ENCODE peak calls at places on chromosomes 5 and 9, in nine cellular contexts. X is left ventricle myocardium inferior, W is cardiac muscle cell, Q is endodermal cell, N is uterus, E is MM.1S, G is mammary epithelial cell, B is heart right ventricle, R is fibroblast of lung. F is an unnamed sample. For H3K4me1, the result is how much of the 10 kb centered on the place peaks cover.

GRCh38 chr9:83231039-83231438 is 168.1 kb upstream of the RASEF start:
- DNase-seq in W (peak), G (no peak), R (peak), B (no peak), Q (no peak), E (no peak), N (no peak), X (no peak), F (no peak)

GRCh38 chr5:126851441-126852103 is 74.6 kb downstream of the LMNB1 start:
- DNase-seq in X (no peak), B (peak), Q (peak), W (peak), R (no peak), G (no peak), E (no peak), N (no peak), F (no peak)

GRCh38 chr5:42064821-42065220 is 139.7 kb downstream of the FBXO4 start:
- DNase-seq in B (no peak), X (no peak), G (peak), E (no peak), W (no peak), Q (no peak), R (no peak), N (no peak), F (no peak)

GRCh38 chr9:114000063-114000454 is 78.0 kb downstream of the AMBP start:
- DNase-seq in E (no peak), N (no peak), Q (peak), R (no peak), W (no peak), G (no peak), B (no peak), X (no peak), F (peak)

GRCh38 chr9:89497181-89497963 is 541 bp downstream of the SEMA4D start:
- DNase-seq in B (no peak), W (no peak), N (no peak), X (no peak), E (peak), R (no peak), G (no peak), Q (peak), F (no peak)

GRCh38 chr9:13351768-13352386 is 72.4 kb upstream of the MPDZ start:
- DNase-seq in W (peak), Q (no peak), N (no peak), G (peak), E (peak), X (no peak), B (no peak), R (peak), F (no peak)

GRCh38 chr9:91273853-91274552 is 87.7 kb downstream of the AUH start:
- DNase-seq in R (peak), X (no peak), Q (no peak), G (peak), E (peak), B (no peak), N (no peak), W (peak), F (no peak)

GRCh38 chr5:57185301-57185700 is 11.4 kb downstream of the GPBP1 start:
- DNase-seq in N (no peak), W (no peak), Q (no peak), G (no peak), X (no peak), B (no peak), E (no peak), R (no peak), F (no peak)

GRCh38 chr5:6715758-6716633 is 2.8 kb downstream of the TENT4A start:
- DNase-seq in B (no peak), Q (no peak), X (no peak), E (peak), R (no peak), N (no peak), G (no peak), W (no peak), F (no peak)

GRCh38 chr9:35820076-35820475 is 5.2 kb upstream of the HINT2 start:
- DNase-seq in B (no peak), R (peak), G (peak), W (peak), X (no peak), N (no peak), Q (no peak), E (no peak), F (no peak)

GRCh38 chr9:99264070-99264469 is 42.0 kb downstream of the SEC61B start:
- DNase-seq in X (no peak), N (no peak), G (no peak), R (peak), W (peak), B (no peak), E (no peak), Q (peak), F (no peak)

GRCh38 chr5:142013734-142014495 is 1.1 kb upstream of the GNPDA1 start:
- DNase-seq in E (no peak), Q (peak), W (peak), X (peak), G (no peak), B (peak), R (peak), N (peak), F (peak)

GRCh38 chr9:347667-348292 is 133.1 kb downstream of the DOCK8 start:
- DNase-seq in Q (no peak), B (no peak), R (peak), N (no peak), E (no peak), X (no peak), W (peak), G (peak), F (no peak)

GRCh38 chr5:135039526-135040296 is 5.7 kb upstream of the PITX1 start:
- DNase-seq in B (no peak), R (no peak), Q (peak), X (no peak), E (no peak), N (no peak), W (no peak), G (peak), F (no peak)

GRCh38 chr5:1516615-1517601 is 6.9 kb downstream of the LPCAT1 start:
- DNase-seq in G (peak), W (peak), R (peak), Q (peak), B (peak), N (peak), E (no peak), X (peak), F (peak)

GRCh38 chr5:83440826-83441225 is 30.7 kb upstream of the VCAN start:
- DNase-seq in G (peak), N (no peak), R (no peak), W (no peak), X (no peak), E (no peak), B (no peak), Q (no peak), F (no peak)

GRCh38 chr5:115402822-115403577 is 106.5 kb upstream of the CCDC112 start:
- DNase-seq in X (no peak), G (no peak), R (peak), Q (no peak), N (no peak), E (no peak), W (peak), B (no peak), F (no peak)

GRCh38 chr5:117379521-117379920 is 804.9 kb upstream of the SEMA6A start:
- DNase-seq in E (no peak), R (no peak), W (no peak), X (no peak), B (no peak), Q (no peak), N (no peak), G (no peak), F (no peak)

GRCh38 chr5:10538789-10539684 is 24.8 kb upstream of the ANKRD33B start:
- DNase-seq in X (no peak), R (no peak), B (no peak), W (no peak), G (no peak), Q (no peak), E (no peak), N (peak), F (peak)

GRCh38 chr5:11815916-11816315 is 88.3 kb downstream of the CTNND2 start:
- DNase-seq in N (no peak), W (no peak), G (no peak), B (no peak), R (no peak), Q (no peak), E (no peak), X (no peak), F (no peak)

GRCh38 chr9:136847065-136847826 is 2.0 kb upstream of the PHPT1 start:
- DNase-seq in Q (peak), X (peak), B (peak), W (peak), G (no peak), R (peak), N (no peak), E (no peak), F (peak)

GRCh38 chr5:34756781-34757624 is 82.0 kb upstream of the TTC23L start:
- DNase-seq in X (no peak), E (no peak), N (peak), W (no peak), B (no peak), G (no peak), R (peak), Q (no peak), F (no peak)

GRCh38 chr9:119074017-119074416 is 295.2 kb downstream of the BRINP1 start:
- DNase-seq in W (no peak), X (no peak), Q (no peak), B (no peak), G (no peak), E (peak), N (no peak), R (no peak), F (no peak)

GRCh38 chr5:142597546-142598337 is 88.1 kb downstream of the FGF1 start:
- DNase-seq in R (peak), B (no peak), Q (peak), N (no peak), X (no peak), G (peak), W (peak), E (no peak), F (no peak)

GRCh38 chr5:465591-466403 is 22.8 kb downstream of the EXOC3 start:
- DNase-seq in B (peak), X (peak), G (no peak), E (no peak), N (no peak), W (no peak), Q (peak), R (no peak), F (no peak)

GRCh38 chr9:26768196-26768595 is 124.4 kb downstream of the CAAP1 start:
- DNase-seq in W (no peak), E (no peak), N (no peak), X (no peak), R (no peak), G (no peak), Q (no peak), B (no peak), F (no peak)

GRCh38 chr5:125006011-125006685 is 259.7 kb upstream of the ZNF608 start:
- DNase-seq in Q (no peak), W (no peak), X (no peak), R (no peak), B (no peak), G (no peak), N (no peak), E (peak), F (no peak)

GRCh38 chr9:75108571-75108970 is 20.3 kb downstream of the OSTF1 start:
- DNase-seq in G (no peak), N (peak), W (peak), X (peak), R (peak), Q (no peak), E (no peak), B (peak), F (peak)

GRCh38 chr9:133934512-133935221 is 57.5 kb downstream of the VAV2 start:
- DNase-seq in G (no peak), R (no peak), B (peak), W (peak), N (no peak), X (no peak), E (no peak), Q (no peak), F (no peak)
- H3K4me1 ChIP-seq in G (under half), R (under half), B (under half), W (under half), N (under half), X (under half), E (under half), Q (under half), F (under half)

DNA sequence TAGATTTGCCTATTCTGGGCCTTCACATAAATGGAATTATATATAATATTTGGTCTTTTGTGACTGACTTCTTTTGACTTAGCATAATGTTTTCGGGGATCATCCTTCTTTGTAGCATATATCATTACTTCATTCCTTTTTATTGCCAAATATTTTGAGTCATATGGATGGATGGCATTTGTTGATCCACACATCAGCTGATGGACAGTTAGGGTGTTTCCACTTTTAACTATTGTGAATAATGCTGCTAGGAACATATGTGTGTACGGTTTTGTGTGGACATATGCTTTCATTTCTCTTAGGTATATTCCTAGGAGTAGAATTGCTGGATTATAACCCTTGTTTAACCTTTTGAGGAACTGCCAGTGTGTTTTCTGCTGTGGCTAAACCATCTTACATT is 249.6 kb downstream of the FANCC start:
- DNase-seq in X (no peak), E (no peak), W (no peak), N (no peak), G (no peak), Q (no peak), B (no peak), R (no peak), F (no peak)
- H3K4me1 ChIP-seq in X (half or more), E (under half), W (under half), N (under half), G (under half), Q (under half), B (half or more), R (under half), F (under half)

GRCh38 chr5:172861461-172861860 is 27.4 kb downstream of the ERGIC1 start:
- DNase-seq in W (no peak), B (no peak), E (no peak), X (no peak), R (no peak), G (no peak), N (no peak), Q (no peak), F (no peak)
- H3K4me1 ChIP-seq in W (under half), B (half or more), E (under half), X (half or more), R (under half), G (under half), N (under half), Q (under half), F (half or more)

DNA sequence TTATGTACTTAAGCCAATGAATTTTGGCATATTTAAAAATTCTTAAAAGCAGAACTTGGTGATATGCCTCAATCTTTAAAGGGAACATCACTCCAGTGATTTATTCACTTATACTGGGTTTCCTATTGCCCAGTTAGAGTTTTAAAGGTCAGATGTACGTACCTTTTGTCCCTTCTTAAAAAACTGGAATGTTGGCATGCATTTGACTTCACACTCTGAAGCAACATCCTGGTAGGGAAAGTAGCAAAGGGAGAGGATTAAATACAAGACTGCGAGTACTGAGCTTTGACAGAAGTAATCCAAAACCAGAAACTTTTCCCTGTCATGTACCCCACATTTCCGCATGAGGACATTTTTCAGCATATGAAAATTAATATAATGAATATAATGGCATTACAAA is 11.7 kb downstream of the TXN start:
- DNase-seq in R (no peak), Q (no peak), G (no peak), N (no peak), B (no peak), E (no peak), X (no peak), W (no peak), F (no peak)
- H3K4me1 ChIP-seq in R (under half), Q (under half), G (under half), N (under half), B (under half), E (under half), X (under half), W (under half), F (under half)